ENCODE peak calls at places on chromosomes 13 and 19, in seven cellular contexts. One of them, this sample, is unnamed. For H3K4me1, the result is how much of the 10 kb centered on the place peaks cover.

GRCh38 chr19:38163419-38164290 is 60.4 kb downstream of the DPF1 start:
- ATAC-seq in upper lobe of left lung: no peak
- ATAC-seq in heart right ventricle: no peak
- ATAC-seq in GM12878: no peak
- ATAC-seq in heart left ventricle: no peak
- ATAC-seq in Panc1: no peak
- ATAC-seq in CD8-positive, alpha-beta T cell: no peak
- ATAC-seq in this sample: no peak

GRCh38 chr13:93227280-93227905 is 786 bp downstream of the GPC6 start:
- ATAC-seq in heart right ventricle: peak
- ATAC-seq in Panc1: peak
- ATAC-seq in heart left ventricle: peak
- ATAC-seq in GM12878: no peak
- ATAC-seq in upper lobe of left lung: peak
- ATAC-seq in CD8-positive, alpha-beta T cell: no peak
- ATAC-seq in this sample: no peak

GRCh38 chr13:110617326-110618072 is 2.2 kb downstream of the NAXD start:
- ATAC-seq in GM12878: no peak
- ATAC-seq in heart right ventricle: no peak
- ATAC-seq in heart left ventricle: no peak
- ATAC-seq in upper lobe of left lung: no peak
- ATAC-seq in Panc1: no peak
- ATAC-seq in CD8-positive, alpha-beta T cell: no peak
- ATAC-seq in this sample: no peak

GRCh38 chr13:36323951-36324566 is 22.1 kb downstream of the SPART start:
- ATAC-seq in CD8-positive, alpha-beta T cell: no peak
- ATAC-seq in heart right ventricle: no peak
- ATAC-seq in Panc1: no peak
- ATAC-seq in GM12878: no peak
- ATAC-seq in upper lobe of left lung: no peak
- ATAC-seq in heart left ventricle: no peak
- ATAC-seq in this sample: no peak

GRCh38 chr19:2274937-2275535 is 6.9 kb downstream of the PEAK3 start:
- ATAC-seq in heart left ventricle: peak
- ATAC-seq in CD8-positive, alpha-beta T cell: no peak
- ATAC-seq in Panc1: peak
- ATAC-seq in heart right ventricle: peak
- ATAC-seq in upper lobe of left lung: peak
- ATAC-seq in GM12878: no peak
- ATAC-seq in this sample: peak

GRCh38 chr19:50893047-50893737 is 18.0 kb downstream of the KLK4 start:
- ATAC-seq in Panc1: no peak
- ATAC-seq in heart left ventricle: no peak
- ATAC-seq in upper lobe of left lung: no peak
- ATAC-seq in GM12878: no peak
- ATAC-seq in heart right ventricle: no peak
- ATAC-seq in CD8-positive, alpha-beta T cell: no peak
- ATAC-seq in this sample: no peak

GRCh38 chr19:46717716-46718143 is 816 bp upstream of the PRKD2 start:
- ATAC-seq in heart right ventricle: no peak
- ATAC-seq in heart left ventricle: no peak
- ATAC-seq in GM12878: peak
- ATAC-seq in Panc1: peak
- ATAC-seq in upper lobe of left lung: no peak
- ATAC-seq in CD8-positive, alpha-beta T cell: peak
- ATAC-seq in this sample: no peak

GRCh38 chr19:1811472-1811894 is 593 bp downstream of the ATP8B3 start:
- ATAC-seq in heart right ventricle: no peak
- ATAC-seq in upper lobe of left lung: no peak
- ATAC-seq in GM12878: no peak
- ATAC-seq in CD8-positive, alpha-beta T cell: no peak
- ATAC-seq in heart left ventricle: no peak
- ATAC-seq in Panc1: peak
- ATAC-seq in this sample: no peak

GRCh38 chr19:50796128-50796633 is 6.0 kb downstream of the ACP4 start:
- ATAC-seq in GM12878: peak
- ATAC-seq in CD8-positive, alpha-beta T cell: no peak
- ATAC-seq in heart left ventricle: no peak
- ATAC-seq in heart right ventricle: no peak
- ATAC-seq in Panc1: peak
- ATAC-seq in upper lobe of left lung: no peak
- ATAC-seq in this sample: no peak

GRCh38 chr13:48977973-48978372 is 2.3 kb downstream of the FNDC3A start:
- ATAC-seq in GM12878: no peak
- ATAC-seq in upper lobe of left lung: no peak
- ATAC-seq in heart right ventricle: no peak
- ATAC-seq in heart left ventricle: no peak
- ATAC-seq in Panc1: no peak
- ATAC-seq in CD8-positive, alpha-beta T cell: no peak
- ATAC-seq in this sample: no peak

GRCh38 chr13:105059786-105060185 is 1475.7 kb downstream of the EFNB2 start:
- ATAC-seq in upper lobe of left lung: no peak
- ATAC-seq in Panc1: no peak
- ATAC-seq in heart right ventricle: no peak
- ATAC-seq in CD8-positive, alpha-beta T cell: no peak
- ATAC-seq in heart left ventricle: no peak
- ATAC-seq in GM12878: peak
- ATAC-seq in this sample: no peak

GRCh38 chr19:4304509-4305252 is at the start of gene FSD1:
- ATAC-seq in heart right ventricle: no peak
- ATAC-seq in GM12878: peak
- ATAC-seq in heart left ventricle: no peak
- ATAC-seq in CD8-positive, alpha-beta T cell: peak
- ATAC-seq in Panc1: peak
- ATAC-seq in upper lobe of left lung: no peak
- ATAC-seq in this sample: no peak

GRCh38 chr19:39818626-39819097 is 15.3 kb downstream of the DYRK1B start:
- ATAC-seq in GM12878: peak
- ATAC-seq in upper lobe of left lung: no peak
- ATAC-seq in heart right ventricle: no peak
- ATAC-seq in heart left ventricle: no peak
- ATAC-seq in Panc1: peak
- ATAC-seq in CD8-positive, alpha-beta T cell: no peak
- ATAC-seq in this sample: no peak

GRCh38 chr13:49806126-49806536 is 13.6 kb upstream of the KPNA3 start:
- ATAC-seq in CD8-positive, alpha-beta T cell: no peak
- ATAC-seq in Panc1: no peak
- ATAC-seq in heart left ventricle: no peak
- ATAC-seq in upper lobe of left lung: no peak
- ATAC-seq in heart right ventricle: no peak
- ATAC-seq in GM12878: no peak
- ATAC-seq in this sample: no peak

GRCh38 chr19:55156202-55157063 is 1.1 kb downstream of the TNNI3 start:
- ATAC-seq in heart left ventricle: peak
- ATAC-seq in heart right ventricle: peak
- ATAC-seq in CD8-positive, alpha-beta T cell: no peak
- ATAC-seq in upper lobe of left lung: no peak
- ATAC-seq in Panc1: peak
- ATAC-seq in GM12878: peak
- ATAC-seq in this sample: no peak

GRCh38 chr19:10603084-10603872 is 16.2 kb upstream of the AP1M2 start:
- ATAC-seq in GM12878: peak
- ATAC-seq in upper lobe of left lung: peak
- ATAC-seq in Panc1: no peak
- ATAC-seq in heart right ventricle: peak
- ATAC-seq in CD8-positive, alpha-beta T cell: peak
- ATAC-seq in heart left ventricle: peak
- ATAC-seq in this sample: peak

GRCh38 chr13:78709028-78709427 is 50.1 kb upstream of the OBI1 start:
- ATAC-seq in GM12878: no peak
- ATAC-seq in heart left ventricle: no peak
- ATAC-seq in Panc1: no peak
- ATAC-seq in upper lobe of left lung: no peak
- ATAC-seq in CD8-positive, alpha-beta T cell: no peak
- ATAC-seq in heart right ventricle: no peak
- ATAC-seq in this sample: no peak

GRCh38 chr19:7856277-7856581 is 18.0 kb downstream of the PRR36 start:
- ATAC-seq in Panc1: no peak
- ATAC-seq in upper lobe of left lung: no peak
- ATAC-seq in CD8-positive, alpha-beta T cell: no peak
- ATAC-seq in heart right ventricle: no peak
- ATAC-seq in heart left ventricle: no peak
- ATAC-seq in GM12878: no peak
- ATAC-seq in this sample: no peak

GRCh38 chr13:113730831-113731191 is 28.2 kb upstream of the TMEM255B start:
- ATAC-seq in Panc1: no peak
- ATAC-seq in heart right ventricle: no peak
- ATAC-seq in heart left ventricle: no peak
- ATAC-seq in GM12878: no peak
- ATAC-seq in CD8-positive, alpha-beta T cell: peak
- ATAC-seq in upper lobe of left lung: no peak
- ATAC-seq in this sample: no peak

GRCh38 chr19:13044160-13044853 is 49.0 kb downstream of the NFIX start:
- ATAC-seq in heart right ventricle: peak
- ATAC-seq in upper lobe of left lung: no peak
- ATAC-seq in GM12878: no peak
- ATAC-seq in Panc1: peak
- ATAC-seq in CD8-positive, alpha-beta T cell: peak
- ATAC-seq in heart left ventricle: no peak
- ATAC-seq in this sample: no peak

GRCh38 chr13:94920578-94920977 is 208.2 kb upstream of the SOX21 start:
- ATAC-seq in upper lobe of left lung: no peak
- ATAC-seq in CD8-positive, alpha-beta T cell: no peak
- ATAC-seq in heart right ventricle: no peak
- ATAC-seq in heart left ventricle: no peak
- ATAC-seq in GM12878: no peak
- ATAC-seq in Panc1: no peak
- ATAC-seq in this sample: no peak

GRCh38 chr13:37413161-37413560 is 185.4 kb downstream of the POSTN start:
- ATAC-seq in GM12878: no peak
- ATAC-seq in heart left ventricle: no peak
- ATAC-seq in heart right ventricle: no peak
- ATAC-seq in Panc1: no peak
- ATAC-seq in upper lobe of left lung: no peak
- ATAC-seq in CD8-positive, alpha-beta T cell: no peak
- ATAC-seq in this sample: no peak

GRCh38 chr19:13781547-13781946 is 7.3 kb downstream of the C19orf53 start:
- ATAC-seq in heart right ventricle: peak
- ATAC-seq in heart left ventricle: peak
- ATAC-seq in upper lobe of left lung: peak
- ATAC-seq in Panc1: peak
- ATAC-seq in GM12878: no peak
- ATAC-seq in CD8-positive, alpha-beta T cell: no peak
- ATAC-seq in this sample: peak

GRCh38 chr19:11038511-11038910 is 50.8 kb upstream of the LDLR start:
- ATAC-seq in Panc1: no peak
- ATAC-seq in heart right ventricle: no peak
- ATAC-seq in upper lobe of left lung: no peak
- ATAC-seq in CD8-positive, alpha-beta T cell: no peak
- ATAC-seq in GM12878: no peak
- ATAC-seq in heart left ventricle: no peak
- ATAC-seq in this sample: no peak

DNA sequence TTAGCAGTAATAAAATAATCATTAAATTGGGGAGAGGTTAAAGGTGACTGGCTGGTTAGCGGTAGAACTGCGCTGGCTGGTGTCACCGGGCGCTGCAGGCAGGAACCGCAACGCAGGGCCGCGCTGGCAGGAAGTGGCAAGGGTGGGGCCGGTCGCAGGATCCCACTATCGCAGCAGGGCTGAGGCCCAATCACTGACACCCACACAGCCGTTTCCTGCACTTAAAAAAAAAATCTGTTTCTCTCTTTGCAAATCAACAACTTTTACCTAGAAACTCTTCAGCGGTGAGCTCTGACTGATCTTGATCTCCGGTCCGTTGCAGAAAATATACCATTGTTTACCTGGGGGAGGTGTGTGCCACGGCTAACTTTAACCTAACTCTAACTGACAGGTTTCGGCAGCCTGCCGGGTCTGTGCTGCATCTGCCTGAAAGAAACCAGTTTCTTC is 46.9 kb downstream of the KLF2 start:
- ATAC-seq in heart right ventricle: peak
- ATAC-seq in CD8-positive, alpha-beta T cell: peak
- ATAC-seq in Panc1: no peak
- ATAC-seq in GM12878: peak
- ATAC-seq in heart left ventricle: no peak
- ATAC-seq in upper lobe of left lung: peak
- ATAC-seq in this sample: peak
- TF ChIP-seq CTCF in heart right ventricle: no peak
- TF ChIP-seq CTCF in CD8-positive, alpha-beta T cell: no peak
- TF ChIP-seq CTCF in Panc1: no peak
- TF ChIP-seq CTCF in GM12878: no peak
- TF ChIP-seq CTCF in heart left ventricle: no peak
- TF ChIP-seq CTCF in upper lobe of left lung: no peak
- TF ChIP-seq CTCF in this sample: no peak

GRCh38 chr19:6275170-6275744 is 4.5 kb downstream of the MLLT1 start:
- ATAC-seq in heart right ventricle: no peak
- ATAC-seq in CD8-positive, alpha-beta T cell: no peak
- ATAC-seq in heart left ventricle: no peak
- ATAC-seq in GM12878: no peak
- ATAC-seq in Panc1: no peak
- ATAC-seq in upper lobe of left lung: no peak
- ATAC-seq in this sample: no peak

GRCh38 chr19:6273701-6274601 is 5.8 kb downstream of the MLLT1 start:
- ATAC-seq in GM12878: no peak
- ATAC-seq in Panc1: peak
- ATAC-seq in CD8-positive, alpha-beta T cell: no peak
- ATAC-seq in heart right ventricle: peak
- ATAC-seq in heart left ventricle: peak
- ATAC-seq in upper lobe of left lung: peak
- ATAC-seq in this sample: peak

GRCh38 chr19:6276447-6276846 is 3.3 kb downstream of the MLLT1 start:
- ATAC-seq in Panc1: no peak
- ATAC-seq in heart right ventricle: no peak
- ATAC-seq in GM12878: no peak
- ATAC-seq in upper lobe of left lung: no peak
- ATAC-seq in CD8-positive, alpha-beta T cell: no peak
- ATAC-seq in heart left ventricle: no peak
- ATAC-seq in this sample: no peak

GRCh38 chr19:6272913-6273600 is 6.7 kb downstream of the MLLT1 start:
- ATAC-seq in heart right ventricle: no peak
- ATAC-seq in heart left ventricle: no peak
- ATAC-seq in upper lobe of left lung: no peak
- ATAC-seq in GM12878: no peak
- ATAC-seq in Panc1: no peak
- ATAC-seq in CD8-positive, alpha-beta T cell: no peak
- ATAC-seq in this sample: no peak

GRCh38 chr19:6274756-6275155 is 5.0 kb downstream of the MLLT1 start:
- ATAC-seq in heart left ventricle: no peak
- ATAC-seq in upper lobe of left lung: no peak
- ATAC-seq in heart right ventricle: peak
- ATAC-seq in GM12878: no peak
- ATAC-seq in Panc1: no peak
- ATAC-seq in CD8-positive, alpha-beta T cell: no peak
- ATAC-seq in this sample: no peak
- H3K4me1 ChIP-seq in heart left ventricle: half or more
- H3K4me1 ChIP-seq in upper lobe of left lung: half or more
- H3K4me1 ChIP-seq in heart right ventricle: under half
- H3K4me1 ChIP-seq in GM12878: under half
- H3K4me1 ChIP-seq in Panc1: under half
- H3K4me1 ChIP-seq in CD8-positive, alpha-beta T cell: under half
- H3K4me1 ChIP-seq in this sample: half or more

GRCh38 chr19:534088-534487 is 2.5 kb downstream of the CDC34 start:
- ATAC-seq in heart left ventricle: no peak
- ATAC-seq in heart right ventricle: no peak
- ATAC-seq in GM12878: no peak
- ATAC-seq in CD8-positive, alpha-beta T cell: no peak
- ATAC-seq in Panc1: no peak
- ATAC-seq in upper lobe of left lung: no peak
- ATAC-seq in this sample: no peak
- H3K4me3 ChIP-seq in heart left ventricle: no peak
- H3K4me3 ChIP-seq in heart right ventricle: peak
- H3K4me3 ChIP-seq in GM12878: no peak
- H3K4me3 ChIP-seq in CD8-positive, alpha-beta T cell: no peak
- H3K4me3 ChIP-seq in Panc1: peak
- H3K4me3 ChIP-seq in upper lobe of left lung: no peak
- H3K4me3 ChIP-seq in this sample: no peak

GRCh38 chr19:42116308-42117075 is 15.8 kb downstream of the POU2F2 start:
- ATAC-seq in upper lobe of left lung: no peak
- ATAC-seq in GM12878: no peak
- ATAC-seq in heart right ventricle: no peak
- ATAC-seq in Panc1: no peak
- ATAC-seq in heart left ventricle: no peak
- ATAC-seq in CD8-positive, alpha-beta T cell: no peak
- ATAC-seq in this sample: no peak
- TF ChIP-seq CTCF in upper lobe of left lung: no peak
- TF ChIP-seq CTCF in GM12878: peak
- TF ChIP-seq CTCF in heart right ventricle: no peak
- TF ChIP-seq CTCF in Panc1: no peak
- TF ChIP-seq CTCF in heart left ventricle: no peak
- TF ChIP-seq CTCF in CD8-positive, alpha-beta T cell: no peak
- TF ChIP-seq CTCF in this sample: no peak

This sample was measured in gastroesophageal sphincter.